ENCODE peak calls at places on chromosomes 16 and 17, in five cellular contexts. T, V, L, R and A are unnamed samples.

GRCh38 chr16:25161753-25162152 is 50.2 kb downstream of the LCMT1 start:
- DNase-seq in L (no peak), T (no peak), V (no peak), R (no peak), A (no peak)

GRCh38 chr17:80539022-80539421 is 5.6 kb upstream of the RPTOR start:
- DNase-seq in V (no peak), L (no peak), R (no peak), T (no peak), A (no peak)

GRCh38 chr16:54275956-54276355 is 10.6 kb downstream of the IRX3 start:
- DNase-seq in L (no peak), T (no peak), R (no peak), V (no peak), A (peak; percentile 53)

GRCh38 chr16:1445518-1446197 is 1.3 kb upstream of the CCDC154 start:
- DNase-seq in L (no peak), T (no peak), R (no peak), V (no peak), A (no peak)

GRCh38 chr17:42097691-42098661 is at the start of gene ZNF385C:
- DNase-seq in R (no peak), V (no peak), T (no peak), L (no peak), A (no peak)

GRCh38 chr17:19741832-19742457 is 6.2 kb downstream of the ALDH3A1 start:
- DNase-seq in R (no peak), T (no peak), V (no peak), L (no peak), A (no peak)

GRCh38 chr16:48110982-48111381 is 44.8 kb downstream of the ABCC12 start:
- DNase-seq in T (no peak), R (no peak), V (no peak), L (no peak), A (no peak)

GRCh38 chr16:86064431-86065250 is 165.7 kb downstream of the IRF8 start:
- DNase-seq in T (no peak), V (no peak), R (no peak), L (no peak), A (no peak)

GRCh38 chr16:24896439-24896838 is 50.7 kb downstream of the SLC5A11 start:
- DNase-seq in R (no peak), V (no peak), L (no peak), T (no peak), A (no peak)

GRCh38 chr16:51532551-51532950 is 381.5 kb upstream of the SALL1 start:
- DNase-seq in V (no peak), L (no peak), T (no peak), R (no peak), A (peak; percentile 44)

GRCh38 chr16:84569382-84569987 is 48.4 kb downstream of the COTL1 start:
- DNase-seq in L (no peak), V (no peak), R (no peak), T (no peak), A (peak; percentile 11)

GRCh38 chr17:60079401-60079861 is 710 bp upstream of the HEATR6 start:
- DNase-seq in V (no peak), L (no peak), R (no peak), T (no peak), A (peak; percentile 44)

GRCh38 chr16:87601322-87602004 is 845 bp upstream of the JPH3 start:
- DNase-seq in R (no peak), V (no peak), L (no peak), T (no peak), A (no peak)

GRCh38 chr17:7074931-7075330 is 5.1 kb downstream of the CLEC10A start:
- DNase-seq in T (no peak), L (no peak), R (no peak), V (no peak), A (no peak)

GRCh38 chr16:72480926-72481325 is 309.0 kb upstream of the PMFBP1 start:
- DNase-seq in V (no peak), L (no peak), T (no peak), R (no peak), A (peak; percentile 32)

GRCh38 chr16:27253526-27253930 is 15.0 kb downstream of the NSMCE1 start:
- DNase-seq in V (no peak), R (peak; percentile 75), T (no peak), L (no peak), A (peak; percentile 93)

GRCh38 chr17:7046127-7046724 is 2.3 kb upstream of the SLC16A11 start:
- DNase-seq in V (no peak), T (no peak), L (no peak), R (no peak), A (no peak)

GRCh38 chr17:48636177-48637018 is 10.2 kb upstream of the HOXB9 start:
- DNase-seq in L (peak; percentile 52), T (no peak), V (peak; percentile 32), R (no peak), A (peak; percentile 72)

GRCh38 chr16:53848277-53848942 is 144.5 kb downstream of the FTO start:
- DNase-seq in R (no peak), L (no peak), V (no peak), T (no peak), A (no peak)

GRCh38 chr17:35738519-35739133 is 7.2 kb downstream of the RASL10B start:
- DNase-seq in V (no peak), L (no peak), R (no peak), T (no peak), A (no peak)

GRCh38 chr17:58156839-58157803 is 8.9 kb downstream of the OR4D1 start:
- DNase-seq in V (peak; percentile 18), T (no peak), L (peak; percentile 37), R (no peak), A (no peak)

GRCh38 chr17:7557825-7558543 is 566 bp upstream of the TNFSF13 start:
- DNase-seq in V (no peak), R (peak; percentile 71), L (peak; percentile 87), T (no peak), A (peak; percentile 82)